ENCODE peak calls at places on chromosomes 7 and 10, in nine cellular contexts. One of them, this sample, is unnamed.

GRCh38 chr7:115693779-115694178 is 336.8 kb downstream of the TFEC start:
- DNase-seq in heart left ventricle: no peak
- DNase-seq in brain microvascular endothelial cell: no peak
- DNase-seq in bronchial epithelial cell: no peak
- DNase-seq in osteocyte: no peak
- DNase-seq in neural crest cell: no peak
- DNase-seq in fibroblast of pulmonary artery: no peak
- DNase-seq in OCI-LY7: no peak
- DNase-seq in AG04449: no peak
- DNase-seq in this sample: no peak

GRCh38 chr7:17994079-17994478 is 33.6 kb downstream of the PRPS1L1 start:
- DNase-seq in heart left ventricle: no peak
- DNase-seq in brain microvascular endothelial cell: no peak
- DNase-seq in bronchial epithelial cell: no peak
- DNase-seq in osteocyte: no peak
- DNase-seq in neural crest cell: no peak
- DNase-seq in fibroblast of pulmonary artery: no peak
- DNase-seq in OCI-LY7: no peak
- DNase-seq in AG04449: no peak
- DNase-seq in this sample: no peak

GRCh38 chr7:128931186-128931798 is 6.4 kb upstream of the IRF5 start:
- DNase-seq in heart left ventricle: no peak
- DNase-seq in brain microvascular endothelial cell: no peak
- DNase-seq in bronchial epithelial cell: no peak
- DNase-seq in osteocyte: no peak
- DNase-seq in neural crest cell: no peak
- DNase-seq in fibroblast of pulmonary artery: no peak
- DNase-seq in OCI-LY7: no peak
- DNase-seq in AG04449: no peak
- DNase-seq in this sample: no peak

GRCh38 chr7:24965831-24966708 is 13.9 kb downstream of the OSBPL3 start:
- DNase-seq in heart left ventricle: no peak
- DNase-seq in brain microvascular endothelial cell: no peak
- DNase-seq in bronchial epithelial cell: peak
- DNase-seq in osteocyte: no peak
- DNase-seq in neural crest cell: no peak
- DNase-seq in fibroblast of pulmonary artery: no peak
- DNase-seq in OCI-LY7: peak
- DNase-seq in AG04449: no peak
- DNase-seq in this sample: no peak

GRCh38 chr7:110921478-110922210 is 169.3 kb upstream of the LRRN3 start:
- DNase-seq in heart left ventricle: no peak
- DNase-seq in brain microvascular endothelial cell: no peak
- DNase-seq in bronchial epithelial cell: peak
- DNase-seq in osteocyte: no peak
- DNase-seq in neural crest cell: no peak
- DNase-seq in fibroblast of pulmonary artery: peak
- DNase-seq in OCI-LY7: no peak
- DNase-seq in AG04449: peak
- DNase-seq in this sample: no peak

GRCh38 chr7:47759056-47759706 is 177.3 kb upstream of the TNS3 start:
- DNase-seq in heart left ventricle: no peak
- DNase-seq in brain microvascular endothelial cell: no peak
- DNase-seq in bronchial epithelial cell: no peak
- DNase-seq in osteocyte: no peak
- DNase-seq in neural crest cell: no peak
- DNase-seq in fibroblast of pulmonary artery: peak
- DNase-seq in OCI-LY7: peak
- DNase-seq in AG04449: no peak
- DNase-seq in this sample: no peak

GRCh38 chr10:58952747-58953466 is 223.5 kb upstream of the PHYHIPL start:
- DNase-seq in heart left ventricle: no peak
- DNase-seq in brain microvascular endothelial cell: peak
- DNase-seq in bronchial epithelial cell: peak
- DNase-seq in osteocyte: no peak
- DNase-seq in neural crest cell: peak
- DNase-seq in fibroblast of pulmonary artery: peak
- DNase-seq in OCI-LY7: peak
- DNase-seq in AG04449: no peak
- DNase-seq in this sample: no peak

GRCh38 chr10:132465193-132465888 is 68.3 kb downstream of the PWWP2B start:
- DNase-seq in heart left ventricle: peak
- DNase-seq in brain microvascular endothelial cell: no peak
- DNase-seq in bronchial epithelial cell: no peak
- DNase-seq in osteocyte: no peak
- DNase-seq in neural crest cell: no peak
- DNase-seq in fibroblast of pulmonary artery: no peak
- DNase-seq in OCI-LY7: no peak
- DNase-seq in AG04449: no peak
- DNase-seq in this sample: peak

GRCh38 chr7:128757203-128757602 is 18.0 kb downstream of the CALU start:
- DNase-seq in heart left ventricle: no peak
- DNase-seq in brain microvascular endothelial cell: no peak
- DNase-seq in bronchial epithelial cell: no peak
- DNase-seq in osteocyte: no peak
- DNase-seq in neural crest cell: no peak
- DNase-seq in fibroblast of pulmonary artery: no peak
- DNase-seq in OCI-LY7: no peak
- DNase-seq in AG04449: no peak
- DNase-seq in this sample: no peak

GRCh38 chr10:679556-679955 is 9.9 kb downstream of the DIP2C start:
- DNase-seq in heart left ventricle: no peak
- DNase-seq in brain microvascular endothelial cell: no peak
- DNase-seq in bronchial epithelial cell: no peak
- DNase-seq in osteocyte: no peak
- DNase-seq in neural crest cell: no peak
- DNase-seq in fibroblast of pulmonary artery: no peak
- DNase-seq in OCI-LY7: no peak
- DNase-seq in AG04449: no peak
- DNase-seq in this sample: peak

GRCh38 chr7:90178592-90179279 is 24.5 kb downstream of the STEAP1 start:
- DNase-seq in heart left ventricle: no peak
- DNase-seq in brain microvascular endothelial cell: peak
- DNase-seq in bronchial epithelial cell: peak
- DNase-seq in osteocyte: no peak
- DNase-seq in neural crest cell: no peak
- DNase-seq in fibroblast of pulmonary artery: peak
- DNase-seq in OCI-LY7: no peak
- DNase-seq in AG04449: no peak
- DNase-seq in this sample: no peak

GRCh38 chr10:133158756-133159610 is 1.0 kb upstream of the KNDC1 start:
- DNase-seq in heart left ventricle: no peak
- DNase-seq in brain microvascular endothelial cell: no peak
- DNase-seq in bronchial epithelial cell: no peak
- DNase-seq in osteocyte: no peak
- DNase-seq in neural crest cell: no peak
- DNase-seq in fibroblast of pulmonary artery: no peak
- DNase-seq in OCI-LY7: no peak
- DNase-seq in AG04449: no peak
- DNase-seq in this sample: peak

GRCh38 chr10:635088-635861 is 54.2 kb downstream of the DIP2C start:
- DNase-seq in heart left ventricle: no peak
- DNase-seq in brain microvascular endothelial cell: no peak
- DNase-seq in bronchial epithelial cell: no peak
- DNase-seq in osteocyte: no peak
- DNase-seq in neural crest cell: no peak
- DNase-seq in fibroblast of pulmonary artery: no peak
- DNase-seq in OCI-LY7: no peak
- DNase-seq in AG04449: no peak
- DNase-seq in this sample: peak

GRCh38 chr10:96124230-96125141 is 5.6 kb upstream of the ZNF518A start:
- DNase-seq in heart left ventricle: no peak
- DNase-seq in brain microvascular endothelial cell: peak
- DNase-seq in bronchial epithelial cell: peak
- DNase-seq in osteocyte: no peak
- DNase-seq in neural crest cell: peak
- DNase-seq in fibroblast of pulmonary artery: peak
- DNase-seq in OCI-LY7: peak
- DNase-seq in AG04449: no peak
- DNase-seq in this sample: no peak

GRCh38 chr7:125061-125471 is 67.3 kb upstream of the FAM20C start:
- DNase-seq in heart left ventricle: no peak
- DNase-seq in brain microvascular endothelial cell: no peak
- DNase-seq in bronchial epithelial cell: no peak
- DNase-seq in osteocyte: no peak
- DNase-seq in neural crest cell: no peak
- DNase-seq in fibroblast of pulmonary artery: no peak
- DNase-seq in OCI-LY7: no peak
- DNase-seq in AG04449: no peak
- DNase-seq in this sample: no peak

GRCh38 chr7:150378115-150378852 is 846 bp upstream of the ZNF775 start:
- DNase-seq in heart left ventricle: no peak
- DNase-seq in brain microvascular endothelial cell: peak
- DNase-seq in bronchial epithelial cell: peak
- DNase-seq in osteocyte: no peak
- DNase-seq in neural crest cell: peak
- DNase-seq in fibroblast of pulmonary artery: peak
- DNase-seq in OCI-LY7: peak
- DNase-seq in AG04449: no peak
- DNase-seq in this sample: peak
- TF ChIP-seq CTCF in heart left ventricle: peak
- TF ChIP-seq CTCF in brain microvascular endothelial cell: peak
- TF ChIP-seq CTCF in bronchial epithelial cell: peak
- TF ChIP-seq CTCF in osteocyte: peak
- TF ChIP-seq CTCF in neural crest cell: peak
- TF ChIP-seq CTCF in fibroblast of pulmonary artery: peak
- TF ChIP-seq CTCF in OCI-LY7: peak
- TF ChIP-seq CTCF in AG04449: peak
- TF ChIP-seq CTCF in this sample: no peak

DNA sequence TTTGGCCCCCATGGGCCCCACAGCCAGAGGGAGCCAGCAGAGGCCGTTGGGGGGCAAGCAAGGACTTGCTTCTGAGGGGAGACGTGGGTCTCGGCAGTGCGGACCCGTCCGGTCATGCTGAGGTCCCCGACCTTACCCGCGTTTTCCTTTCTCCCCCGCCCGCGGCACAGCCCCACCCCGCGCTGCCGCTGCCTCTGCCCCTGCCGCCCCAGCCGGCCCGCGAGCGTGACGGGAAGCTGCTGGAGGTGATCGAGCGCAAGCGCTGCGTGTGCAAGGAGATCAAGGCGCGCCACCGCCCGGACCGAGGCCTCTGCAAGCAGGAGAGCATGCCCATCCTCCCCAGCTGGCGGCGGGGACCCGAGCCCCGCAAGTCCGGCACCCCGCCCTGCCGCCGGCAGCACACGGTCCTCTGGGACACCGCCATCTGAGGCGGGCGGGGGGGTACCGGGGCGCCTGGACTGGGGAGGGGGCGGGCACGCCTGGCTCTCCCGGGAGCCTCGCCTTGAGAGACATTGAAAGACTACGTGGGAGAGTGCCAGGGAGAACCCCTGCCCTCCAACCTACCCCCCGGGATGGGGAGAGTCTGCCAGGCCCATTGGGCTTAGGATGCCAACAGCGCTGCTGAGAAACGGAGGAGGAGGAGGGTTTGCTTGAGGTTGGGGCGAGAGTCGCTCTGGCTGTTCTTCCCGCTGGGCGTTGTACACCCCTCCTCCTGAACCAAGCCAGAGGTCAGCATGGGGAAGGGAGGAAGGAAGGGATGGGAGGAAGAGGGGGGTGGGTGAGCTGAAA is 9.9 kb downstream of the NYAP1 start:
- DNase-seq in heart left ventricle: peak
- DNase-seq in brain microvascular endothelial cell: no peak
- DNase-seq in bronchial epithelial cell: peak
- DNase-seq in osteocyte: no peak
- DNase-seq in neural crest cell: no peak
- DNase-seq in fibroblast of pulmonary artery: no peak
- DNase-seq in OCI-LY7: peak
- DNase-seq in AG04449: no peak
- DNase-seq in this sample: peak
- TF ChIP-seq CTCF in heart left ventricle: no peak
- TF ChIP-seq CTCF in brain microvascular endothelial cell: peak
- TF ChIP-seq CTCF in bronchial epithelial cell: no peak
- TF ChIP-seq CTCF in osteocyte: no peak
- TF ChIP-seq CTCF in neural crest cell: peak
- TF ChIP-seq CTCF in fibroblast of pulmonary artery: no peak
- TF ChIP-seq CTCF in OCI-LY7: peak
- TF ChIP-seq CTCF in AG04449: no peak
- TF ChIP-seq CTCF in this sample: no peak

DNA sequence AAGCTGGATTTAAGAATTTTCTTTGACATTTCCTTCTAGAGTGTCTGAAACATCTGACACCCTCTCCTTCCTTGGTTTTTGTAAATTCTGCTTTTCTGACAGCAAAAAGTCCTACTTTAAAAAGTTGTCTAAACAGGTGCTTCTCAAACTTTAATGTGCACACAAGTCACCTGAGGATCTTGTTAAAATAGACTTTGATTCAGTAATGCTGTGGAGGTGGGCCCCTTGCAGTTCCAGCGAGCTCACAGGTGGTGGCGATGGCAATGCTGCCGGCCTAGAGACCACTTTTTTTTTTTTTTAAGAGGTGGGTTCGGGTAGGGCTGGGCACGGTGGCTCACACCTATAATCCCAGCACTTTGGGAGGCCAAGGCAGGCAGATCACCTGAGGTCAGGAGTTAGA is 77.1 kb downstream of the ABCC2 start:
- DNase-seq in heart left ventricle: no peak
- DNase-seq in brain microvascular endothelial cell: no peak
- DNase-seq in bronchial epithelial cell: peak
- DNase-seq in osteocyte: no peak
- DNase-seq in neural crest cell: no peak
- DNase-seq in fibroblast of pulmonary artery: peak
- DNase-seq in OCI-LY7: peak
- DNase-seq in AG04449: no peak
- DNase-seq in this sample: no peak
- TF ChIP-seq CTCF in heart left ventricle: peak
- TF ChIP-seq CTCF in brain microvascular endothelial cell: peak
- TF ChIP-seq CTCF in bronchial epithelial cell: peak
- TF ChIP-seq CTCF in osteocyte: peak
- TF ChIP-seq CTCF in neural crest cell: peak
- TF ChIP-seq CTCF in fibroblast of pulmonary artery: peak
- TF ChIP-seq CTCF in OCI-LY7: peak
- TF ChIP-seq CTCF in AG04449: peak
- TF ChIP-seq CTCF in this sample: peak

GRCh38 chr7:157759246-157759805 is 422.5 kb downstream of the DNAJB6 start:
- DNase-seq in heart left ventricle: no peak
- DNase-seq in brain microvascular endothelial cell: no peak
- DNase-seq in bronchial epithelial cell: no peak
- DNase-seq in osteocyte: no peak
- DNase-seq in neural crest cell: no peak
- DNase-seq in fibroblast of pulmonary artery: no peak
- DNase-seq in OCI-LY7: no peak
- DNase-seq in AG04449: no peak
- DNase-seq in this sample: peak

GRCh38 chr7:157762824-157763223 is 426.0 kb downstream of the DNAJB6 start:
- DNase-seq in heart left ventricle: no peak
- DNase-seq in brain microvascular endothelial cell: no peak
- DNase-seq in bronchial epithelial cell: no peak
- DNase-seq in osteocyte: no peak
- DNase-seq in neural crest cell: no peak
- DNase-seq in fibroblast of pulmonary artery: no peak
- DNase-seq in OCI-LY7: no peak
- DNase-seq in AG04449: no peak
- DNase-seq in this sample: peak

GRCh38 chr7:157757776-157758467 is 421.1 kb downstream of the DNAJB6 start:
- DNase-seq in heart left ventricle: peak
- DNase-seq in brain microvascular endothelial cell: no peak
- DNase-seq in bronchial epithelial cell: no peak
- DNase-seq in osteocyte: no peak
- DNase-seq in neural crest cell: no peak
- DNase-seq in fibroblast of pulmonary artery: no peak
- DNase-seq in OCI-LY7: no peak
- DNase-seq in AG04449: no peak
- DNase-seq in this sample: peak

GRCh38 chr7:157758468-157759245 is 421.9 kb downstream of the DNAJB6 start:
- DNase-seq in heart left ventricle: no peak
- DNase-seq in brain microvascular endothelial cell: no peak
- DNase-seq in bronchial epithelial cell: no peak
- DNase-seq in osteocyte: no peak
- DNase-seq in neural crest cell: no peak
- DNase-seq in fibroblast of pulmonary artery: no peak
- DNase-seq in OCI-LY7: no peak
- DNase-seq in AG04449: no peak
- DNase-seq in this sample: peak

GRCh38 chr7:157760004-157760730 is 423.4 kb downstream of the DNAJB6 start:
- DNase-seq in heart left ventricle: no peak
- DNase-seq in brain microvascular endothelial cell: no peak
- DNase-seq in bronchial epithelial cell: no peak
- DNase-seq in osteocyte: no peak
- DNase-seq in neural crest cell: no peak
- DNase-seq in fibroblast of pulmonary artery: no peak
- DNase-seq in OCI-LY7: peak
- DNase-seq in AG04449: no peak
- DNase-seq in this sample: peak
- TF ChIP-seq CTCF in heart left ventricle: no peak
- TF ChIP-seq CTCF in brain microvascular endothelial cell: no peak
- TF ChIP-seq CTCF in bronchial epithelial cell: no peak
- TF ChIP-seq CTCF in osteocyte: no peak
- TF ChIP-seq CTCF in neural crest cell: no peak
- TF ChIP-seq CTCF in fibroblast of pulmonary artery: no peak
- TF ChIP-seq CTCF in OCI-LY7: no peak
- TF ChIP-seq CTCF in AG04449: no peak
- TF ChIP-seq CTCF in this sample: no peak